ENCODE peak calls at places on chromosome 20, in four cellular contexts. B, R, D and V are unnamed samples.

GRCh38 chr20:17655865-17656489 is 26.1 kb downstream of the RRBP1 start:
- DNase-seq in B (peak), D (no peak), R (no peak), V (no peak)

GRCh38 chr20:48325656-48326433 is 502.0 kb downstream of the PREX1 start:
- DNase-seq in R (no peak), D (no peak), B (no peak), V (no peak)

GRCh38 chr20:20010639-20011500 is 6.3 kb upstream of the NAA20 start:
- DNase-seq in B (peak), R (no peak), D (no peak), V (no peak)

GRCh38 chr20:4083103-4083864 is 67.9 kb upstream of the RNF24 start:
- DNase-seq in R (no peak), B (no peak), D (no peak), V (no peak)

GRCh38 chr20:17895641-17896246 is 72.8 kb downstream of the SNX5 start:
- DNase-seq in D (peak), R (peak), B (peak), V (no peak)

GRCh38 chr20:19047040-19047950 is 165.1 kb upstream of the SLC24A3 start:
- DNase-seq in R (no peak), D (no peak), B (no peak), V (no peak)

GRCh38 chr20:50688256-50688655 is 3.1 kb downstream of the RIPOR3 start:
- DNase-seq in D (no peak), R (no peak), B (no peak), V (no peak)

GRCh38 chr20:62202676-62203377 is 17.3 kb downstream of the HRH3 start:
- DNase-seq in R (no peak), B (no peak), D (no peak), V (no peak)

GRCh38 chr20:61330441-61330840 is 78.4 kb downstream of the CDH4 start:
- DNase-seq in B (no peak), D (no peak), R (no peak), V (no peak)

DNA sequence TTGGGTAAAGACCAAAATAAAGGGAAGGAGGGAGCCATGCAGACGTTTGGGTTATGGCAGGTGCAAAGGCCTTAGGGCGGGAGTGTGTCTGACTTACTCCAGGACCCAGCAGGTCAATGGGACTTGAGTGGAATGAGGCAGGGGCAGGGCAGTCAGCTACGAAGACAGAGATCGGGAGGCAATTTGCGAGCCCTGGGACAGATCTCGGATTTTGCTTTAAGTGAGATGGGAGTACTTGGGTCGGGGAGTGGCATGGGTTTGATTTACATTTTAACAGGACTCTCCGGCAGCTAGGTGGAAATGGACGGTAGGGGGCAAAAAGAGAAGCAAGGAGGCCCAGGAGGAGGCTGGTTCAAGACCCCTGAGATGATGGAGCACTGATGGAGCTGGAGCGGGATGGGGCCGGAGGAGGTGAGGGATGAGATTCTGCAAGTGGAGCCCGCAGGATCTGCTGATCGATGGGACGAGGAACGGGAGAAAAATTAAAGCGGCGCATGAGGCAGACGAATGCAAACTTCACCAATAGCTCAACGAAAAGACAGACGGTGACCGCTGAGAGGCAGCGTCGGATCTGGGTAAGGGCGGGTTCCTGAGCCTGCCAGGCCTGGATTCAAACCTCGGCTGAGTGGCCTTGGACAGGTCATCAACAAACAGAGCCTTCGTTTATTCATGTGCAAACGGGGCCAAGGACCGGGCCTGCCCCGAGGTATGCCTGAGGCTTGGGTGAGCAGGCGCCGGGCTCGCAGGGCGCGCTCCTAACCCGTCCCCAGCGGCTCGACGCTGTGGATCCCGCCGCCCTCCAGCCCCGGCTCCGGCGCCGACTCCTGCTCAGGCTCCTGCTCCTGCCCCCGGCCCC is 774 bp upstream of the RBCK1 start:
- DNase-seq in R (peak), D (peak), B (peak), V (peak)
- TF ChIP-seq CTCF in R (peak), D (peak), B (peak), V (peak)

GRCh38 chr20:45095753-45096371 is 5.1 kb downstream of the KCNS1 start:
- DNase-seq in B (peak), R (peak), D (peak), V (no peak)

GRCh38 chr20:45094864-45095574 is 5.9 kb downstream of the KCNS1 start:
- DNase-seq in R (no peak), B (no peak), D (no peak), V (no peak)

GRCh38 chr20:45096781-45097180 is 4.1 kb downstream of the KCNS1 start:
- DNase-seq in D (no peak), B (no peak), R (no peak), V (no peak)

GRCh38 chr20:45098096-45098773 is 2.7 kb downstream of the KCNS1 start:
- DNase-seq in R (no peak), B (peak), D (no peak), V (no peak)

GRCh38 chr20:45097485-45098095 is 3.3 kb downstream of the KCNS1 start:
- DNase-seq in R (peak), B (peak), D (peak), V (no peak)
- TF ChIP-seq CTCF in R (peak), B (peak), D (peak), V (no peak)

DNA sequence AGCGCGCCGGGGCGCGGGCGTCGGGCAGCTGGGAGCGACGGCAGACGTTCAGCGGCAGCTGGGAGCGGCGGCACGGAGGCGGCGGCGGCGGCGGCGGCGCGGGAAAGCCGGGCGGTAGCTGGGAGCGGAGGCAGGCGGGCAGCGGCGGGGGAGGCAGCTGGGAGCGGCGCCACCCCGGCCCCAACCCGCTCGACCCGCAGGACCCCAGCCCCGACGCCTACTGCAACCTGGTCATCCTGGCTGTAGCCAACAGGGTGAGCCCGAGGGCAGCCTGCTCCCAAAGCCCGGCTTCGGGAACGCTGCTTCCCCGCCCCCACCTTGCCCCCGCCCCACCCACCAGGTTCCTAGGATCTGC is 8.9 kb downstream of the CCM2L start:
- DNase-seq in D (no peak), R (no peak), B (no peak), V (peak)
- TF ChIP-seq CTCF in D (no peak), R (no peak), B (no peak), V (peak)

GRCh38 chr20:33666293-33667244 is at the start of gene ACTL10:
- DNase-seq in B (peak), R (peak), D (peak), V (peak)
- TF ChIP-seq CTCF in B (peak), R (peak), D (no peak), V (peak)

DNA sequence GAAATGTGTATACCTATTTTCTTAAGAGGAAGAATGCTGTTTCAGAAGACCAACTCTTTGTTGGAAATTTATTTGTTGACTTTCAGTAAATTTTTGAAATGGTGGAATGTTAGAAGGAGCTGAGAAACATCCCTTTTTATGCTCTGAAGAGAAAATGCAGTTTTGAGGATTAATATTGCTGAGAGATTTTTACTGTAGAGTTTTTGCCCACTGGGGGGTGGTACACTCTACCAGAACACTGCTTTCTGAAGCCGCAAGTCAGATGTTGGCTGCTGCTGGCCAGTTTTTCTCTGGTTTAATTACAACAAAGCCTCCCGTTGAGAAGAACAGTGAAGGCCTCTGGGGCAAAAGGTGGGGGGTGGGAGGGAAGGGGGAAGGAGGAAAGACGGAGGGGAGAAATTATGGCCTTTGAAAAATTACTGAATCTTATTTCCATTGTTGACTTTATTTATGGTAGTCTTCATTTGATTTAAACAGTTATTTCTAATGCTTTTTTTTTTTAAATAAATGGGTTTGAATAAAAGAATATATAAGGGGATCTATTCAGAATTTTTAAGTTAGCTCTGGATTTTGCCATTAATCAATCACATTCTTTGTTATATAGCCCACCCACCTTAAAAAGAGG is 3.0 kb downstream of the FLRT3 start:
- DNase-seq in B (peak), R (no peak), D (no peak), V (peak)
- TF ChIP-seq CTCF in B (peak), R (no peak), D (no peak), V (peak)

DNA sequence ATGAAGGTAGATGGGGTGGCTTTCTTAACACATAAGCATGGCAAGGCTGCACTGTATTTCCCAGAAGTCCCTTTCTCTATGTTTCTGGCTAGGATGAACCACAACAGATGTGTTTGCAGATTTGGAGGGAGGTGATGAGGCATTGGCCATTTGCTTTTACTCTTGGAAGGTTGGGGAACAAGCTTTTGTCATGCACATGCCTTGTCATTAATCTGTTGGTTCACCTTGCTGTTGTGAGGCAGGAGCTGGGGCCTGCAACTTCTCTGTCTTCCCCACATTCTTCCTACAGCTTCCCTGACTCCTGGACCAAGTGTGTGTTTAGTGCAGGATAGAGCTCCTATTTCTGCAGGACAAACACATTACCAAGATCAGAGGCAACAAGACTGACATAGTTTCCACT is 326.2 kb upstream of the SPTLC3 start:
- DNase-seq in R (no peak), D (no peak), B (no peak), V (no peak)
- TF ChIP-seq CTCF in R (no peak), D (no peak), B (no peak), V (no peak)

GRCh38 chr20:38472513-38473352 is at the start of gene RALGAPB:
- DNase-seq in B (peak), D (peak), R (peak), V (peak)
- TF ChIP-seq CTCF in B (peak), D (peak), R (peak), V (peak)